ENCODE peak calls at places on chromosomes 16 and 17, in five cellular contexts. I, O, P, J and C are unnamed samples.
A peak's percentile ranks its signal among the peaks of the same experiment; 100 is the strongest.

GRCh38 chr16:59635674-59636073 is 901.6 kb upstream of the GOT2 start:
- DNase-seq in O (no peak), P (peak; percentile 71), J (no peak), I (no peak), C (no peak)

GRCh38 chr16:29925173-29925804 is 737 bp downstream of the KCTD13 start:
- DNase-seq in P (peak; percentile 26), I (no peak), J (no peak), O (peak; percentile 17), C (no peak)

GRCh38 chr17:7856840-7857723 is at the start of gene NAA38:
- DNase-seq in J (peak; percentile 98), O (peak; percentile 99), P (peak; percentile 100), I (peak; percentile 87), C (peak; percentile 99)

GRCh38 chr17:37447641-37448040 is 41.0 kb downstream of the TADA2A start:
- DNase-seq in I (no peak), O (no peak), J (no peak), P (peak; percentile 31), C (no peak)

GRCh38 chr17:27669850-27670249 is 38.9 kb downstream of the LGALS9 start:
- DNase-seq in P (no peak), I (no peak), O (no peak), J (no peak), C (no peak)

GRCh38 chr16:27449434-27450188 is 47.6 kb downstream of the IL21R start:
- DNase-seq in O (peak; percentile 31), J (peak; percentile 24), I (no peak), P (no peak), C (no peak)

GRCh38 chr17:48868916-48869500 is 23.6 kb upstream of the ATP5MC1 start:
- DNase-seq in P (no peak), O (no peak), J (no peak), I (no peak), C (no peak)

GRCh38 chr17:48611681-48612455 is 1.1 kb upstream of the HOXB7 start:
- DNase-seq in J (peak; percentile 60), P (no peak), I (no peak), O (no peak), C (no peak)

GRCh38 chr17:10135539-10136257 is 62.7 kb downstream of the GAS7 start:
- DNase-seq in J (peak; percentile 58), P (peak; percentile 50), O (no peak), I (no peak), C (peak; percentile 97)

GRCh38 chr16:3215601-3216262 is 19.2 kb downstream of the ZNF200 start:
- DNase-seq in O (no peak), P (no peak), I (no peak), J (no peak), C (no peak)

GRCh38 chr16:67375161-67375560 is 18.1 kb downstream of the TPPP3 start:
- DNase-seq in J (no peak), I (no peak), P (no peak), O (no peak), C (no peak)

GRCh38 chr16:11207646-11208045 is 48.4 kb downstream of the SOCS1 start:
- DNase-seq in I (no peak), P (no peak), J (no peak), O (no peak), C (no peak)